ENCODE peak calls at places on chromosomes 6 and 20, in six cellular contexts. N is naive thymus-derived CD4-positive, alpha-beta T cell; T is SK-N-SH; U is heart right ventricle; X is HFF-Myc; K is spleen. V is an unnamed sample.

GRCh38 chr20:13302647-13303425 is 81.8 kb downstream of the ISM1 start:
- DNase-seq in N (peak; percentile 50), T (peak; percentile 61), U (no peak), X (no peak), K (no peak), V (no peak)

GRCh38 chr6:41273699-41274098 is 12.8 kb downstream of the TREM1 start:
- DNase-seq in N (no peak), T (no peak), U (no peak), X (no peak), K (no peak), V (peak; percentile 89)

GRCh38 chr6:113203135-113203534 is 654.0 kb upstream of the MARCKS start:
- DNase-seq in N (no peak), T (no peak), U (no peak), X (no peak), K (no peak), V (no peak)

GRCh38 chr6:108565893-108566292 is 5.2 kb downstream of the FOXO3 start:
- DNase-seq in N (no peak), T (no peak), U (peak; percentile 57), X (no peak), K (no peak), V (no peak)

GRCh38 chr20:36499723-36500501 is 41.4 kb upstream of the MYL9 start:
- DNase-seq in N (no peak), T (no peak), U (no peak), X (no peak), K (no peak), V (no peak)

GRCh38 chr6:31690231-31691077 is 9.6 kb upstream of the LY6G5C start:
- DNase-seq in N (no peak), T (no peak), U (no peak), X (no peak), K (no peak), V (no peak)

GRCh38 chr6:37160922-37161778 is 8.8 kb upstream of the PIM1 start:
- DNase-seq in N (no peak), T (no peak), U (no peak), X (no peak), K (no peak), V (no peak)

GRCh38 chr6:52603000-52603795 is 26.3 kb upstream of the TRAM2 start:
- DNase-seq in N (no peak), T (no peak), U (no peak), X (peak; percentile 86), K (no peak), V (peak; percentile 50)

GRCh38 chr6:47261191-47261590 is 48.5 kb downstream of the TNFRSF21 start:
- DNase-seq in N (no peak), T (no peak), U (no peak), X (no peak), K (no peak), V (no peak)

GRCh38 chr20:32681175-32682084 is 7.7 kb upstream of the C20orf203 start:
- DNase-seq in N (no peak), T (peak; percentile 54), U (no peak), X (no peak), K (no peak), V (no peak)

GRCh38 chr6:23212398-23212797 is 643.0 kb downstream of the HDGFL1 start:
- DNase-seq in N (no peak), T (no peak), U (no peak), X (no peak), K (no peak), V (no peak)

GRCh38 chr6:45922728-45923351 is 92.8 kb downstream of the CLIC5 start:
- DNase-seq in N (peak; percentile 32), T (peak; percentile 31), U (peak; percentile 54), X (peak; percentile 56), K (peak; percentile 85), V (no peak)

GRCh38 chr6:129370268-129370916 is 339.6 kb downstream of the ARHGAP18 start:
- DNase-seq in N (peak; percentile 41), T (peak; percentile 24), U (peak; percentile 38), X (peak; percentile 12), K (no peak), V (no peak)

GRCh38 chr6:36423101-36423824 is 19.4 kb downstream of the PXT1 start:
- DNase-seq in N (peak; percentile 97), T (peak; percentile 97), U (peak; percentile 98), X (peak; percentile 89), K (peak; percentile 99), V (peak; percentile 100)

GRCh38 chr20:61407561-61407960 is 155.5 kb downstream of the CDH4 start:
- DNase-seq in N (no peak), T (no peak), U (no peak), X (no peak), K (no peak), V (no peak)

GRCh38 chr6:20699402-20699801 is 165.1 kb downstream of the CDKAL1 start:
- DNase-seq in N (no peak), T (no peak), U (no peak), X (no peak), K (no peak), V (no peak)

GRCh38 chr6:31585531-31585930 is 546 bp upstream of the LST1 start:
- DNase-seq in N (peak; percentile 57), T (no peak), U (no peak), X (no peak), K (peak; percentile 83), V (no peak)

DNA sequence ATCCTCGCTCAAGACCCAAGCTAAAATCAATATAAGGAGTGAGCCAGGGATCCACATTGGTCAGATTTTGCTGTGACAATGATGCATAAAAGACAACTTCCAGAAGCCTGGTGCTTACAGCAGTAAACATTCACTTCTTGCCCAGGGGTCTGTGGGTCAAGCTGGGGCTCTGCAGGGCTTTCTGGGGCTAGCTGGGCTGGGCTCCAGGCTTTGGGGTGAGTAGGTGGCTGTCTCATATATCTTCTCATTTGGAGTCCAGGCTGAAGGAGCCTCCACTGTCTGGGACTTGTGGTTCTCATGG is 25.8 kb upstream of the TOP1 start:
- DNase-seq in N (no peak), T (no peak), U (no peak), X (no peak), K (no peak), V (no peak)
- H3K4me3 ChIP-seq in N (peak overlapping the region; percentile 48), T (peak overlapping the region; percentile 20), U (no peak overlapping the region), X (peak overlapping the region; percentile 25), K (no peak overlapping the region), V (no peak overlapping the region)

GRCh38 chr20:33864324-33864963 is 53.3 kb downstream of the CHMP4B start:
- DNase-seq in N (no peak), T (peak; percentile 78), U (no peak), X (no peak), K (no peak), V (no peak)

GRCh38 chr20:33865761-33866160 is 54.6 kb downstream of the CHMP4B start:
- DNase-seq in N (no peak), T (no peak), U (no peak), X (no peak), K (no peak), V (no peak)

GRCh38 chr20:33863440-33864323 is 52.5 kb downstream of the CHMP4B start:
- DNase-seq in N (no peak), T (no peak), U (no peak), X (no peak), K (no peak), V (no peak)

GRCh38 chr20:33861458-33861857 is 50.3 kb downstream of the CHMP4B start:
- DNase-seq in N (no peak), T (no peak), U (no peak), X (no peak), K (no peak), V (no peak)

DNA sequence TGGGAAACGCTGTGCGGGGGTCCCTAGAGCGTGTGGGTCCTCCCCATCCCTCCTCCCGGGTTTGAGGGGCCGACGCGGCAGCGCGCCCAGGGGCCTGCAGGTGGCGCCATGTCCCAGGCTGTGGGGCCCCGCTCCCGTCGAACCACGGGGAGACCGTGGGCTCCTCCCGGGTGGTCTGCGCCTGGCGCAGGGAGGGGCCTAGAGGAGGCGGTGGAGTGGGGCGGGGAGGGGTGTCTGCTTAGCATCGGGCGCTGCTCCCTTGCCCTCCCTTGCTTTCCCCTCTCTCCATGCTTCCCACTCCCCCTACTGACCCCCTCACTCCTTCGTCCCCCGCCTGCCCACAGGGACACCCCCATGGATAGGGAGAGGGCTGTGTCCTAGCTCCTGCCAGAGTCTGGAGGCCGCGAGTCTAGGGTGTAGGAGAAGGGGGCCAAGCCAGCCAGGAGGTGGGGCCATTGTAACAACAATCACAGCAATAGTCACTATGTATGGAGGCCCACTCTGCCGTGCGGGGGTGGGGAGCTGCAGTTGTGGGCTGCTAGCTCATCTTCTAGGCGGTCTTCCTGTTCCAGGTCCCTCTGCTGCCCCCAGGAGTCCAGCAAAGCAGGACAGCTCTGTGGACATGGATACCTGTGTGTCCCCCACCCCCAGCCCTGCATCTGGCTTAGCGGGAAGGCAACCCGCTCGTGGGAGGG is 51.7 kb downstream of the CHMP4B start:
- DNase-seq in N (peak; percentile 48), T (peak; percentile 90), U (peak; percentile 47), X (peak; percentile 26), K (peak; percentile 82), V (no peak)
- H3K4me3 ChIP-seq in N (no peak overlapping the region), T (no peak overlapping the region), U (no peak overlapping the region), X (no peak overlapping the region), K (no peak overlapping the region), V (peak overlapping the region; percentile 6)

GRCh38 chr6:125751334-125751916 is 2.0 kb downstream of the HEY2 start:
- DNase-seq in N (no peak), T (no peak), U (no peak), X (no peak), K (no peak), V (no peak)

GRCh38 chr6:125749112-125749863 is at the start of gene HEY2:
- DNase-seq in N (peak; percentile 63), T (peak; percentile 99), U (peak; percentile 93), X (peak; percentile 21), K (peak; percentile 98), V (peak; percentile 97)

GRCh38 chr6:125752773-125753172 is 3.3 kb downstream of the HEY2 start:
- DNase-seq in N (no peak), T (no peak), U (no peak), X (no peak), K (no peak), V (no peak)

GRCh38 chr6:125749864-125750691 is 646 bp downstream of the HEY2 start:
- DNase-seq in N (no peak), T (no peak), U (peak; percentile 43), X (no peak), K (no peak), V (no peak)

DNA sequence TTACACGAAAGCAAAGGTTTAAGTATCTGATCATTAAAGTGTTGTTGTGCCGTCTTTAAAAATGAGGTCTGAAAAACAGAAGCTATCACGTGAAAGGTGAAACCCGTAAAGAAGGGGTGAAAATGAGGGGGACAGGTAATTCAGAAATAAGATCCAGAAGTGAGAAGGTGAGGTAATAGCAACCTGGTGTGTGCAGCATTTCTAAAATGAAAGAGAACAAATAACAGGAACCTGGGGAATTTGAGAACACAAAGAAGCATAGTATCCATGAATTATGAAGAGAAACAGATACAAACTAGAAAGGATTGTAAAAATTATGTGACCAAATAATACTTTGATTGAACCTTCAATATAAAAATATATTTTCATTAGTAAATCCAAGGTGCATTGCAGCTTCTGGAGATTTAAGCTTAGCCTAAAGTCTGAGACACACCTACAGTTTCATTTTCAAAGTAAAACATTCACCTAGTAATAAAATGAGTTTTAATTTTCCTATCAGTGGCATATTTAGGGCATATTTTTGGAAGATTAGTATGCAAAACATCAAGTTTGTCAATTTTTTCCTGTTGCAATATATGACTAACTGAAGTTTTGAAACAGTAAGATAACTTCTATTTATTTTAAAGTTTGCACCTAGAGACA is 1.4 kb downstream of the HEY2 start:
- DNase-seq in N (no peak), T (no peak), U (no peak), X (no peak), K (no peak), V (no peak)
- H3K4me3 ChIP-seq in N (peak overlapping the region; percentile 72), T (no peak overlapping the region), U (peak overlapping the region; percentile 73), X (no peak overlapping the region), K (peak overlapping the region; percentile 89), V (peak overlapping the region; percentile 79)

GRCh38 chr6:15366003-15366535 is 120.2 kb downstream of the JARID2 start:
- DNase-seq in N (no peak), T (no peak), U (no peak), X (no peak), K (no peak), V (no peak)
- H3K4me3 ChIP-seq in N (no peak overlapping the region), T (no peak overlapping the region), U (no peak overlapping the region), X (no peak overlapping the region), K (no peak overlapping the region), V (no peak overlapping the region)